ENCODE peak calls at places on chromosomes 11 and 22, in five cellular contexts. J is ACHN, W is fibroblast of mammary gland, F is lower lobe of right lung, X is tibial nerve. E is an unnamed sample.

GRCh38 chr22:20569059-20570058 is 61.9 kb downstream of the MED15 start:
- DNase-seq in J (peak), W (peak), F (peak), X (peak), E (peak)

GRCh38 chr22:37162221-37163095 is 12.7 kb upstream of the IL2RB start:
- DNase-seq in J (no peak), W (no peak), F (no peak), X (no peak), E (no peak)

GRCh38 chr22:46393791-46394333 is 58.3 kb downstream of the TRMU start:
- DNase-seq in J (no peak), W (no peak), F (no peak), X (no peak), E (no peak)

GRCh38 chr11:99368579-99368978 is 347.8 kb downstream of the CNTN5 start:
- DNase-seq in J (no peak), W (peak), F (no peak), X (no peak), E (peak)

GRCh38 chr11:94641167-94641761 is 74.1 kb downstream of the PIWIL4 start:
- DNase-seq in J (no peak), W (peak), F (no peak), X (no peak), E (no peak)

GRCh38 chr11:84465040-84465439 is 1162.1 kb downstream of the DLG2 start:
- DNase-seq in J (no peak), W (peak), F (no peak), X (no peak), E (peak)

GRCh38 chr11:5713695-5714094 is 22.6 kb upstream of the OR56B1 start:
- DNase-seq in J (no peak), W (no peak), F (no peak), X (no peak), E (peak)

GRCh38 chr11:101442171-101442570 is 141.6 kb downstream of the TRPC6 start:
- DNase-seq in J (no peak), W (peak), F (no peak), X (no peak), E (peak)

GRCh38 chr22:39117585-39118191 is 20.6 kb downstream of the APOBEC3H start:
- DNase-seq in J (peak), W (peak), F (no peak), X (peak), E (peak)

GRCh38 chr11:34002420-34002819 is 49.1 kb upstream of the CAPRIN1 start:
- DNase-seq in J (no peak), W (no peak), F (no peak), X (no peak), E (no peak)

GRCh38 chr11:64801591-64802369 is 1.2 kb downstream of the MAP4K2 start:
- DNase-seq in J (no peak), W (no peak), F (no peak), X (no peak), E (no peak)

GRCh38 chr11:3867209-3868071 is 12.0 kb downstream of the STIM1 start:
- DNase-seq in J (no peak), W (peak), F (no peak), X (no peak), E (peak)

GRCh38 chr22:29344137-29344536 is 28.6 kb upstream of the RASL10A start:
- DNase-seq in J (peak), W (peak), F (peak), X (no peak), E (peak)

GRCh38 chr11:73428227-73428626 is 52.0 kb downstream of the RELT start:
- DNase-seq in J (no peak), W (no peak), F (no peak), X (no peak), E (no peak)

GRCh38 chr11:616320-617220 is 820 bp upstream of the IRF7 start:
- DNase-seq in J (no peak), W (no peak), F (no peak), X (no peak), E (no peak)

GRCh38 chr22:37331811-37332536 is 49.7 kb downstream of the CYTH4 start:
- DNase-seq in J (peak), W (no peak), F (no peak), X (no peak), E (no peak)

GRCh38 chr11:61973603-61974162 is 6.2 kb upstream of the FTH1 start:
- DNase-seq in J (no peak), W (no peak), F (no peak), X (no peak), E (no peak)